ENCODE peak calls at places on chromosomes 2 and 18, in seven cellular contexts. J is T1000, Y is chondrocyte, F is NCI-H524, U is pancreas, Z is neural progenitor cell, K is activated gamma-delta T cell. Q is an unnamed sample.

GRCh38 chr2:120733238-120733942 is 2.3 kb upstream of the GLI2 start:
- DNase-seq in J (no peak), Y (no peak), F (no peak), Z (no peak), K (no peak), U (no peak), Q (no peak)

GRCh38 chr2:43025709-43026290 is 200.6 kb downstream of the ZFP36L2 start:
- DNase-seq in Y (peak; percentile 21), K (no peak), J (no peak), Z (no peak), U (no peak), F (no peak), Q (no peak)

GRCh38 chr18:24270358-24270936 is 127.2 kb downstream of the OSBPL1A start:
- DNase-seq in U (no peak), Z (no peak), J (no peak), F (no peak), Y (no peak), K (no peak), Q (no peak)

GRCh38 chr18:23354625-23355024 is 98.5 kb upstream of the RIOK3 start:
- DNase-seq in J (no peak), F (no peak), Z (no peak), U (no peak), Y (no peak), K (no peak), Q (no peak)

GRCh38 chr2:177108890-177109289 is 103.7 kb upstream of the HNRNPA3 start:
- DNase-seq in Z (no peak), F (no peak), K (no peak), J (no peak), U (no peak), Y (no peak), Q (no peak)

GRCh38 chr2:40719414-40719813 is 267.5 kb upstream of the SLC8A1 start:
- DNase-seq in U (no peak), Y (no peak), K (no peak), F (no peak), Z (no peak), J (no peak), Q (no peak)

GRCh38 chr2:7841751-7842150 is 840.1 kb upstream of the ID2 start:
- DNase-seq in Y (no peak), K (no peak), F (no peak), Z (no peak), U (no peak), J (no peak), Q (no peak)

GRCh38 chr18:6994719-6995430 is 122.7 kb downstream of the LAMA1 start:
- DNase-seq in J (peak; percentile 1), F (no peak), Y (no peak), U (no peak), Z (no peak), K (no peak), Q (peak; percentile 22)

GRCh38 chr2:3199660-3200345 is 177.8 kb downstream of the EIPR1 start:
- DNase-seq in U (peak; percentile 26), Y (no peak), J (no peak), Z (no peak), K (no peak), F (no peak), Q (no peak)

GRCh38 chr2:110867078-110867477 is 134.7 kb downstream of the ACOXL start:
- DNase-seq in K (no peak), J (no peak), U (no peak), Z (no peak), Y (no peak), F (no peak), Q (no peak)

GRCh38 chr2:7510353-7510752 is 593.1 kb downstream of the RNF144A start:
- DNase-seq in Y (no peak), U (no peak), K (no peak), J (no peak), F (no peak), Z (no peak), Q (no peak)

GRCh38 chr2:1033058-1033457 is 82.4 kb downstream of the SNTG2 start:
- DNase-seq in K (no peak), Z (no peak), J (no peak), F (no peak), Y (no peak), U (no peak), Q (no peak)

GRCh38 chr2:95165030-95165370 is 609 bp upstream of the ZNF2 start:
- DNase-seq in K (no peak), U (no peak), J (no peak), F (no peak), Y (no peak), Z (no peak), Q (no peak)

GRCh38 chr2:190976521-190976920 is 37.5 kb downstream of the STAT1 start:
- DNase-seq in Y (no peak), U (no peak), K (no peak), J (no peak), F (no peak), Z (no peak), Q (no peak)

GRCh38 chr18:22563098-22563707 is 145.5 kb upstream of the CTAGE1 start:
- DNase-seq in U (no peak), J (peak; percentile 42), K (no peak), Z (peak; percentile 75), F (peak; percentile 50), Y (no peak), Q (peak; percentile 38)

GRCh38 chr2:191003405-191004309 is 10.3 kb downstream of the STAT1 start:
- DNase-seq in Z (no peak), K (no peak), Y (no peak), U (no peak), F (no peak), J (no peak), Q (no peak)

GRCh38 chr18:40011201-40011600 is 1943.8 kb upstream of the PIK3C3 start:
- DNase-seq in Y (no peak), U (no peak), J (no peak), F (no peak), Z (no peak), K (no peak), Q (no peak)

GRCh38 chr2:181872178-181872577 is 19.4 kb upstream of the ITPRID2 start:
- DNase-seq in K (no peak), Y (no peak), Z (no peak), U (no peak), J (no peak), F (no peak), Q (no peak)

GRCh38 chr2:95382128-95382645 is 20.3 kb upstream of the FAHD2A start:
- DNase-seq in Z (no peak), J (no peak), F (no peak), U (no peak), Y (no peak), K (no peak), Q (no peak)

GRCh38 chr2:88658890-88659881 is 31.9 kb upstream of the EIF2AK3 start:
- DNase-seq in Z (no peak), K (no peak), Y (no peak), F (no peak), J (no peak), U (no peak), Q (peak; percentile 22)